ENCODE peak calls at places on chromosomes 6 and 20, in seven cellular contexts. D is HepG2, A is A549, S is K562, U is HCT116, V is SK-N-SH, L is GM23338. K is an unnamed sample.

GRCh38 chr6:5151955-5152401 is 66.8 kb downstream of the PPP1R3G start:
- DNase-seq in D (no peak), A (no peak), S (no peak), U (no peak), V (no peak), L (no peak), K (no peak)

GRCh38 chr20:51930775-51931174 is 128.5 kb upstream of the SALL4 start:
- DNase-seq in D (no peak), A (no peak), S (peak; percentile 4), U (peak; percentile 6), V (no peak), L (no peak), K (no peak)

GRCh38 chr6:168865-169455 is 123.3 kb upstream of the DUSP22 start:
- DNase-seq in D (peak; percentile 59), A (peak; percentile 20), S (peak; percentile 49), U (peak; percentile 38), V (peak; percentile 42), L (peak; percentile 76), K (no peak)

GRCh38 chr6:130055271-130055670 is 36.9 kb downstream of the L3MBTL3 start:
- DNase-seq in D (no peak), A (no peak), S (no peak), U (no peak), V (no peak), L (no peak), K (no peak)

GRCh38 chr6:110547266-110547964 is 71.0 kb upstream of the SLC22A16 start:
- DNase-seq in D (peak; percentile 74), A (no peak), S (no peak), U (peak; percentile 73), V (no peak), L (no peak), K (no peak)

GRCh38 chr6:87879144-87879861 is 168.3 kb upstream of the SPACA1 start:
- DNase-seq in D (no peak), A (no peak), S (no peak), U (no peak), V (no peak), L (no peak), K (no peak)

GRCh38 chr6:128807577-128807976 is 75.4 kb upstream of the LAMA2 start:
- DNase-seq in D (peak; percentile 16), A (no peak), S (no peak), U (peak; percentile 34), V (no peak), L (peak; percentile 61), K (no peak)

GRCh38 chr20:20566523-20566922 is 145.9 kb downstream of the RALGAPA2 start:
- DNase-seq in D (no peak), A (no peak), S (no peak), U (no peak), V (no peak), L (no peak), K (no peak)

GRCh38 chr20:19888269-19888669 is 128.9 kb upstream of the NAA20 start:
- DNase-seq in D (no peak), A (no peak), S (no peak), U (no peak), V (no peak), L (no peak), K (no peak)

GRCh38 chr6:157379656-157380457 is 1.1 kb upstream of the ZDHHC14 start:
- DNase-seq in D (peak; percentile 90), A (peak; percentile 56), S (peak; percentile 96), U (peak; percentile 82), V (peak; percentile 90), L (peak; percentile 98), K (peak; percentile 63)

GRCh38 chr6:12232339-12232738 is 57.8 kb upstream of the EDN1 start:
- DNase-seq in D (no peak), A (no peak), S (no peak), U (no peak), V (no peak), L (no peak), K (peak; percentile 8)

GRCh38 chr20:46770330-46771194 is 61.1 kb downstream of the SLC2A10 start:
- DNase-seq in D (no peak), A (no peak), S (no peak), U (no peak), V (no peak), L (no peak), K (no peak)

GRCh38 chr20:12528591-12529041 is 480.2 kb upstream of the SPTLC3 start:
- DNase-seq in D (no peak), A (no peak), S (no peak), U (no peak), V (no peak), L (no peak), K (no peak)

GRCh38 chr20:13765868-13766416 is 18.8 kb downstream of the ESF1 start:
- DNase-seq in D (no peak), A (no peak), S (no peak), U (no peak), V (no peak), L (no peak), K (no peak)

GRCh38 chr20:13770141-13770540 is 14.6 kb downstream of the ESF1 start:
- DNase-seq in D (no peak), A (no peak), S (no peak), U (no peak), V (no peak), L (no peak), K (no peak)

DNA sequence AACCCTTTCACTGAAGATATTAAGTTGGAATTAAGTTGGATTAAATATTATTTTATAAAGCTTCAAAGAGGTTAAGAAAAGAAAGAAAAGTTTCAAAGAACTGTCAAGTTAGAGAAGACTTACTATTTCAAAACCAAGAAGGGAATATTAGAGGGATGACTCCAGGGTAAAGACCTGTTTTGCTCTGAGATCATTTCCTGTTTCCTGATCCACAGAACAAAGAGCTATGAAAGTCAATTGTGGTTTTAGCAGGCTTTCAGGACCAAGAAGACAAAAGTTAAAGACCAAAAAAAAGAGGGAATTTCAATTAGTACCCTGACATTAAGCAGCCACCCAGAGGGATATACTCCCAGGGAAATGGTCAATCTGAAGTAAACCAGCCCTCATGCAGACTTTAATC is 19.4 kb downstream of the ESF1 start:
- DNase-seq in D (no peak), A (no peak), S (no peak), U (no peak), V (no peak), L (no peak), K (no peak)
- TF ChIP-seq REST in D (no peak), A (no peak), S (no peak), U (no peak), V (no peak), L (no peak), K (no peak)

GRCh38 chr6:154307696-154308425 is 48.7 kb downstream of the IPCEF1 start:
- DNase-seq in D (no peak), A (no peak), S (no peak), U (no peak), V (no peak), L (no peak), K (no peak)

GRCh38 chr6:154302111-154302752 is 54.4 kb downstream of the IPCEF1 start:
- DNase-seq in D (no peak), A (no peak), S (peak; percentile 40), U (no peak), V (no peak), L (no peak), K (peak; percentile 88)

GRCh38 chr6:154308986-154309385 is 47.6 kb downstream of the IPCEF1 start:
- DNase-seq in D (no peak), A (no peak), S (no peak), U (no peak), V (no peak), L (no peak), K (no peak)

GRCh38 chr6:154301086-154301625 is 55.4 kb downstream of the IPCEF1 start:
- DNase-seq in D (no peak), A (no peak), S (no peak), U (no peak), V (no peak), L (no peak), K (no peak)

GRCh38 chr6:154306696-154307095 is 49.9 kb downstream of the IPCEF1 start:
- DNase-seq in D (no peak), A (no peak), S (no peak), U (no peak), V (no peak), L (no peak), K (no peak)
- TF ChIP-seq REST in D (no peak), A (no peak), S (no peak), U (no peak), V (no peak), L (no peak), K (no peak)

GRCh38 chr6:89069536-89070163 is 10.9 kb upstream of the PNRC1 start:
- DNase-seq in D (no peak), A (no peak), S (no peak), U (no peak), V (no peak), L (no peak), K (no peak)

GRCh38 chr6:89073840-89074239 is 6.7 kb upstream of the PNRC1 start:
- DNase-seq in D (no peak), A (no peak), S (no peak), U (no peak), V (no peak), L (no peak), K (no peak)

GRCh38 chr6:89071036-89071435 is 9.5 kb upstream of the PNRC1 start:
- DNase-seq in D (peak; percentile 87), A (no peak), S (no peak), U (no peak), V (no peak), L (no peak), K (no peak)

GRCh38 chr6:89068695-89069094 is 11.9 kb upstream of the PNRC1 start:
- DNase-seq in D (no peak), A (no peak), S (no peak), U (no peak), V (no peak), L (no peak), K (no peak)

GRCh38 chr6:89073014-89073620 is 7.4 kb upstream of the PNRC1 start:
- DNase-seq in D (peak; percentile 57), A (no peak), S (peak; percentile 78), U (no peak), V (no peak), L (no peak), K (peak; percentile 78)
- TF ChIP-seq REST in D (no peak), A (no peak), S (no peak), U (no peak), V (no peak), L (no peak), K (no peak)

GRCh38 chr6:136034422-136034821 is 182.9 kb downstream of the PDE7B start:
- DNase-seq in D (no peak), A (no peak), S (no peak), U (no peak), V (no peak), L (peak; percentile 33), K (no peak)

GRCh38 chr6:136035378-136036070 is 184.0 kb downstream of the PDE7B start:
- DNase-seq in D (no peak), A (no peak), S (no peak), U (no peak), V (no peak), L (no peak), K (peak; percentile 41)

GRCh38 chr6:136030131-136030530 is 178.6 kb downstream of the PDE7B start:
- DNase-seq in D (no peak), A (no peak), S (no peak), U (no peak), V (peak; percentile 45), L (no peak), K (no peak)

GRCh38 chr6:136036601-136037000 is 185.1 kb downstream of the PDE7B start:
- DNase-seq in D (no peak), A (no peak), S (no peak), U (no peak), V (no peak), L (no peak), K (no peak)

DNA sequence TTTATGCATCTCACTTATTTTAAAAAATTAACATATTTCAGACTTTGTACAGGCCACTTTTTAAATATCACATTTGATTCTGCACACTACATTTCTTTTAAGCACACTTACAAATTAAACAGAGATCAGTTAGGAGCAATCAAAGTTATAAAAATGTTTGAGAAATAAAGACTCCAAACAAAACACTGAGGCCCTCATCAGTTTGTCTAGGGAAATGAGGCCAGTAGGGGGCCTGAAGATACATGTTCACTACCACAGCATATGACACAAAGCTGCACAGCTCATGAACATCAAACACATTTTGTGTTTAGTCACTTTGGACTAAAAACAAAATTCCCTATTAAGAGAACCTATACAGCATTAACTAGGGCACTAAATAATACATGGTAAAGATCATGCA is 180.5 kb downstream of the PDE7B start:
- DNase-seq in D (peak; percentile 15), A (peak; percentile 29), S (peak; percentile 19), U (peak; percentile 6), V (peak; percentile 42), L (no peak), K (no peak)
- TF ChIP-seq REST in D (no peak), A (no peak), S (no peak), U (no peak), V (no peak), L (no peak), K (no peak)

K was measured in HL-60.